ENCODE peak calls at places on chromosomes 4 and X, in seven cellular contexts. Z is astrocyte of the cerebellum, W is endothelial cell of umbilical vein, O is neuronal stem cell, E is IMR-90, B is WERI-Rb-1, U is thyroid gland. L is an unnamed sample.

GRCh38 chr4:53640576-53641459 is 49.5 kb upstream of the LNX1 start:
- DNase-seq in Z (no peak), W (no peak), O (peak; percentile 29), E (no peak), B (no peak), U (peak; percentile 85), L (no peak)

GRCh38 chr4:80202190-80202711 is 4.9 kb downstream of the PRDM8 start:
- DNase-seq in Z (no peak), W (peak; percentile 77), O (no peak), E (peak; percentile 80), B (no peak), U (peak; percentile 72), L (peak; percentile 80)

GRCh38 chr4:26048378-26048882 is 134.4 kb downstream of the SMIM20 start:
- DNase-seq in Z (peak; percentile 27), W (peak; percentile 54), O (no peak), E (peak; percentile 92), B (no peak), U (peak; percentile 18), L (peak; percentile 86)

GRCh38 chr4:163419074-163419473 is 54.5 kb downstream of the TKTL2 start:
- DNase-seq in Z (no peak), W (no peak), O (no peak), E (no peak), B (no peak), U (no peak), L (no peak)

GRCh38 chrX:103663921-103664320 is 22.6 kb downstream of the MORF4L2 start:
- DNase-seq in Z (no peak), W (no peak), O (no peak), E (no peak), B (no peak), U (no peak), L (no peak)

GRCh38 chrX:7153231-7153630 is 5.3 kb upstream of the PUDP start:
- DNase-seq in Z (no peak), W (no peak), O (no peak), E (no peak), B (no peak), U (no peak), L (no peak)

GRCh38 chrX:10156199-10157031 is at the start of gene CLCN4:
- DNase-seq in Z (peak; percentile 6), W (peak; percentile 46), O (peak; percentile 30), E (no peak), B (peak; percentile 67), U (peak; percentile 83), L (peak; percentile 5)

GRCh38 chr4:56681158-56681848 is at the start of gene HOPX:
- DNase-seq in Z (no peak), W (peak; percentile 15), O (no peak), E (no peak), B (no peak), U (peak; percentile 88), L (peak; percentile 96)

GRCh38 chr4:74266081-74266480 is 42.2 kb upstream of the EPGN start:
- DNase-seq in Z (no peak), W (no peak), O (no peak), E (peak; percentile 18), B (no peak), U (no peak), L (no peak)

GRCh38 chrX:121322159-121322558 is 274.7 kb downstream of the GLUD2 start:
- DNase-seq in Z (no peak), W (no peak), O (no peak), E (no peak), B (no peak), U (no peak), L (peak; percentile 7)

GRCh38 chrX:133922390-133922772 is 63.0 kb downstream of the GPC3 start:
- DNase-seq in Z (no peak), W (no peak), O (no peak), E (no peak), B (no peak), U (no peak), L (no peak)

GRCh38 chr4:7701866-7702649 is 237.6 kb downstream of the AFAP1 start:
- DNase-seq in Z (no peak), W (no peak), O (no peak), E (no peak), B (peak; percentile 62), U (no peak), L (peak; percentile 8)

GRCh38 chr4:8772499-8773123 is 99.0 kb downstream of the HMX1 start:
- DNase-seq in Z (no peak), W (no peak), O (no peak), E (no peak), B (no peak), U (no peak), L (no peak)

GRCh38 chrX:2614911-2615310 is 76.2 kb upstream of the CD99 start:
- DNase-seq in Z (peak; percentile 32), W (peak; percentile 87), O (no peak), E (peak; percentile 83), B (no peak), U (no peak), L (peak; percentile 65)

GRCh38 chrX:24025741-24026402 is 1.1 kb downstream of the KLHL15 start:
- DNase-seq in Z (peak; percentile 29), W (peak; percentile 51), O (no peak), E (peak; percentile 81), B (no peak), U (no peak), L (peak; percentile 39)

GRCh38 chrX:119042040-119042439 is 30.8 kb upstream of the CT47C1 start:
- DNase-seq in Z (no peak), W (no peak), O (no peak), E (no peak), B (no peak), U (no peak), L (no peak)

GRCh38 chr4:7852568-7853185 is 87.0 kb downstream of the AFAP1 start:
- DNase-seq in Z (no peak), W (no peak), O (no peak), E (no peak), B (no peak), U (peak; percentile 15), L (peak; percentile 63)

GRCh38 chr4:108742451-108742850 is 20.4 kb downstream of the ETNPPL start:
- DNase-seq in Z (no peak), W (no peak), O (no peak), E (no peak), B (no peak), U (no peak), L (no peak)
- H3K4me3 ChIP-seq in Z (no peak overlapping the region), W (no peak overlapping the region), O (no peak overlapping the region), E (no peak overlapping the region), B (no peak overlapping the region), U (no peak overlapping the region), L (no peak overlapping the region)

GRCh38 chr4:140720387-140721087 is 35.6 kb downstream of the TBC1D9 start:
- DNase-seq in Z (no peak), W (no peak), O (no peak), E (no peak), B (no peak), U (no peak), L (no peak)

GRCh38 chr4:140719693-140720092 is 36.5 kb downstream of the TBC1D9 start:
- DNase-seq in Z (no peak), W (no peak), O (no peak), E (no peak), B (no peak), U (no peak), L (no peak)

GRCh38 chr4:140718240-140718639 is 37.9 kb downstream of the TBC1D9 start:
- DNase-seq in Z (no peak), W (peak; percentile 84), O (no peak), E (peak; percentile 59), B (no peak), U (no peak), L (peak; percentile 61)

GRCh38 chr4:140719022-140719421 is 37.2 kb downstream of the TBC1D9 start:
- DNase-seq in Z (no peak), W (peak; percentile 62), O (no peak), E (peak; percentile 72), B (no peak), U (no peak), L (peak; percentile 48)

GRCh38 chr4:140721088-140721421 is 35.1 kb downstream of the TBC1D9 start:
- DNase-seq in Z (no peak), W (no peak), O (no peak), E (no peak), B (no peak), U (no peak), L (no peak)
- H3K4me3 ChIP-seq in Z (no peak overlapping the region), W (no peak overlapping the region), O (no peak overlapping the region), E (no peak overlapping the region), B (no peak overlapping the region), U (no peak overlapping the region), L (no peak overlapping the region)

GRCh38 chr4:85836588-85836987 is 361.6 kb downstream of the ARHGAP24 start:
- DNase-seq in Z (no peak), W (no peak), O (no peak), E (peak; percentile 31), B (no peak), U (no peak), L (no peak)
- H3K4me3 ChIP-seq in Z (no peak overlapping the region), W (no peak overlapping the region), O (no peak overlapping the region), E (no peak overlapping the region), B (no peak overlapping the region), U (no peak overlapping the region), L (no peak overlapping the region)

GRCh38 chrX:126165721-126166401 is at the start of gene DCAF12L2:
- DNase-seq in Z (no peak), W (no peak), O (peak; percentile 24), E (no peak), B (no peak), U (no peak), L (peak; percentile 2)
- H3K4me3 ChIP-seq in Z (peak within 1 kb of the TSS; percentile 35), W (no peak within 1 kb of the TSS), O (peak within 1 kb of the TSS; percentile 79), E (no peak within 1 kb of the TSS), B (no peak within 1 kb of the TSS), U (no peak within 1 kb of the TSS), L (no peak within 1 kb of the TSS)